ENCODE peak calls at places on chromosome 17, in seven cellular contexts. One of them, this sample, is unnamed. For H3K4me1, the result is how much of the 10 kb centered on the place peaks cover.

GRCh38 chr17:78121801-78122220 is 6.7 kb downstream of the TMC6 start:
- DNase-seq in breast epithelium: no peak
- DNase-seq in K562: peak
- DNase-seq in suprapubic skin: no peak
- DNase-seq in body of pancreas: no peak
- DNase-seq in tibial nerve: no peak
- DNase-seq in Peyer's patch: no peak
- DNase-seq in this sample: no peak

GRCh38 chr17:18141210-18141803 is 32.8 kb downstream of the MYO15A start:
- DNase-seq in suprapubic skin: no peak
- DNase-seq in breast epithelium: no peak
- DNase-seq in body of pancreas: peak
- DNase-seq in K562: peak
- DNase-seq in tibial nerve: peak
- DNase-seq in Peyer's patch: peak
- DNase-seq in this sample: no peak

GRCh38 chr17:17792551-17793377 is 44.0 kb downstream of the SREBF1 start:
- DNase-seq in K562: no peak
- DNase-seq in tibial nerve: no peak
- DNase-seq in breast epithelium: no peak
- DNase-seq in body of pancreas: peak
- DNase-seq in suprapubic skin: no peak
- DNase-seq in Peyer's patch: no peak
- DNase-seq in this sample: no peak

GRCh38 chr17:76461765-76462555 is 5.4 kb upstream of the AANAT start:
- DNase-seq in tibial nerve: no peak
- DNase-seq in body of pancreas: no peak
- DNase-seq in suprapubic skin: no peak
- DNase-seq in Peyer's patch: no peak
- DNase-seq in K562: no peak
- DNase-seq in breast epithelium: no peak
- DNase-seq in this sample: no peak

GRCh38 chr17:1580979-1581676 is 18.5 kb upstream of the PITPNA start:
- DNase-seq in tibial nerve: no peak
- DNase-seq in Peyer's patch: no peak
- DNase-seq in breast epithelium: peak
- DNase-seq in K562: no peak
- DNase-seq in suprapubic skin: no peak
- DNase-seq in body of pancreas: peak
- DNase-seq in this sample: no peak

GRCh38 chr17:17435323-17435722 is 41.5 kb upstream of the MED9 start:
- DNase-seq in body of pancreas: no peak
- DNase-seq in K562: no peak
- DNase-seq in Peyer's patch: peak
- DNase-seq in suprapubic skin: no peak
- DNase-seq in tibial nerve: no peak
- DNase-seq in breast epithelium: no peak
- DNase-seq in this sample: no peak

GRCh38 chr17:32769846-32770245 is 107.1 kb downstream of the MYO1D start:
- DNase-seq in tibial nerve: no peak
- DNase-seq in suprapubic skin: no peak
- DNase-seq in Peyer's patch: no peak
- DNase-seq in K562: no peak
- DNase-seq in body of pancreas: no peak
- DNase-seq in breast epithelium: no peak
- DNase-seq in this sample: no peak

GRCh38 chr17:72946696-72947095 is 145.8 kb downstream of the SLC39A11 start:
- DNase-seq in Peyer's patch: no peak
- DNase-seq in breast epithelium: no peak
- DNase-seq in tibial nerve: no peak
- DNase-seq in suprapubic skin: no peak
- DNase-seq in body of pancreas: no peak
- DNase-seq in K562: no peak
- DNase-seq in this sample: no peak

GRCh38 chr17:4583796-4584124 is 569 bp upstream of the SMTNL2 start:
- DNase-seq in breast epithelium: no peak
- DNase-seq in K562: peak
- DNase-seq in Peyer's patch: no peak
- DNase-seq in body of pancreas: no peak
- DNase-seq in tibial nerve: no peak
- DNase-seq in suprapubic skin: no peak
- DNase-seq in this sample: no peak

GRCh38 chr17:40264458-40265185 is 23.1 kb upstream of the CDC6 start:
- DNase-seq in K562: no peak
- DNase-seq in tibial nerve: no peak
- DNase-seq in breast epithelium: no peak
- DNase-seq in body of pancreas: no peak
- DNase-seq in suprapubic skin: no peak
- DNase-seq in Peyer's patch: peak
- DNase-seq in this sample: no peak

GRCh38 chr17:61248399-61248798 is 151.2 kb upstream of the TBX2 start:
- DNase-seq in tibial nerve: no peak
- DNase-seq in body of pancreas: peak
- DNase-seq in suprapubic skin: no peak
- DNase-seq in K562: no peak
- DNase-seq in Peyer's patch: peak
- DNase-seq in breast epithelium: no peak
- DNase-seq in this sample: no peak
- H3K4me1 ChIP-seq in tibial nerve: half or more
- H3K4me1 ChIP-seq in body of pancreas: under half
- H3K4me1 ChIP-seq in suprapubic skin: under half
- H3K4me1 ChIP-seq in K562: under half
- H3K4me1 ChIP-seq in Peyer's patch: under half
- H3K4me1 ChIP-seq in breast epithelium: under half
- H3K4me1 ChIP-seq in this sample: under half

GRCh38 chr17:15261818-15262290 is 3.3 kb downstream of the PMP22 start:
- DNase-seq in tibial nerve: no peak
- DNase-seq in body of pancreas: no peak
- DNase-seq in K562: no peak
- DNase-seq in breast epithelium: no peak
- DNase-seq in suprapubic skin: no peak
- DNase-seq in Peyer's patch: no peak
- DNase-seq in this sample: no peak

GRCh38 chr17:15263680-15264079 is 1.4 kb downstream of the PMP22 start:
- DNase-seq in suprapubic skin: no peak
- DNase-seq in tibial nerve: no peak
- DNase-seq in Peyer's patch: no peak
- DNase-seq in K562: no peak
- DNase-seq in breast epithelium: no peak
- DNase-seq in body of pancreas: no peak
- DNase-seq in this sample: no peak

GRCh38 chr17:15261063-15261817 is 3.9 kb downstream of the PMP22 start:
- DNase-seq in K562: peak
- DNase-seq in body of pancreas: peak
- DNase-seq in Peyer's patch: peak
- DNase-seq in tibial nerve: peak
- DNase-seq in breast epithelium: peak
- DNase-seq in suprapubic skin: no peak
- DNase-seq in this sample: peak

GRCh38 chr17:15263206-15263579 is 1.9 kb downstream of the PMP22 start:
- DNase-seq in K562: no peak
- DNase-seq in body of pancreas: peak
- DNase-seq in breast epithelium: peak
- DNase-seq in suprapubic skin: peak
- DNase-seq in tibial nerve: peak
- DNase-seq in Peyer's patch: peak
- DNase-seq in this sample: no peak

DNA sequence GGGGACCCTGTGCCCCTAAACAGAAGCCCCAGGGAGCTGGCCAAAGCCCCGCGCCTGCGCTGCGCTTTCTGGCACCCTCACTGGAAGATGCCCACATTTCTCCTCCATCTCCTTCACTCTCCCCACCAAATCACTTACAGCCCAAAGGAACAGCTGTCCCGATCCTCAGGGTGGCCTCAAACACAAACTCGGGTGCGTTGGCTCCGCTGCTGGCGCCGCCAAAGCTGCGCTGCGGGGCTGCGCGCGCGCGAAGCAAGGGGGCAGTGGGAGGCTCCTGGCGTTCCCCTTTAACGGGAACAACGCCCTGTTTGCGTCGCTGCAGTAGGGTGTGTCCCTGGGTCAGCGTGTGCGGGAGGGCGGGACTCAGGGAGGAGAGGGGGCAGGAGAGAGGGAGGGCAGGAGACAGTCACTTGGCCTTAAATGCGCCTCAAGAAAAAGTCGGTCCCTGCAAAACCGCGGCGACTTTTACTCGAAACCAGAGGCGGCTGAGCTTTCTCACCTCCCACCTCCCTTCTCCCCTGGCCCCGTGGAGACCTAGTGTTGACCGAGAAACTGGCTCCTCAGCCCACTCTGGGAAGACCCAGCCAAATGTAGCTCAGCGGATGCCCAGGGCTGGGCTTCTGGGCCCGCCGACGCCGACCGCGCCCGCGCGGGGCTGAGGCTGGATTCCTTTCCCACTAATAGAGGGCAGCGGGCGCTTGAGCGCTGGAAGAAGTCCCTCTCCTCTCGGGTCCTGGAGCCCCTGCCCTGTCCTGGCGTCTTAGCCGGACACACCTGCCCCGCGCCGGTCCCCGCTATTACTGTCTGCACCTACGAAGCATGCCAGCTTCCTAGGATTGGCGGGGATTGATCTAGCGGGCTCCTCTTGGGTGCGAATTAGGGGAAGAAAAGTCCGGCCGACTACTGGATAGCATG is 2.6 kb downstream of the PMP22 start:
- DNase-seq in Peyer's patch: peak
- DNase-seq in K562: peak
- DNase-seq in body of pancreas: peak
- DNase-seq in tibial nerve: peak
- DNase-seq in suprapubic skin: peak
- DNase-seq in breast epithelium: peak
- DNase-seq in this sample: peak
- TF ChIP-seq POLR2A in Peyer's patch: peak
- TF ChIP-seq POLR2A in K562: no peak
- TF ChIP-seq POLR2A in body of pancreas: peak
- TF ChIP-seq POLR2A in tibial nerve: peak
- TF ChIP-seq POLR2A in suprapubic skin: no peak
- TF ChIP-seq POLR2A in breast epithelium: peak
- TF ChIP-seq POLR2A in this sample: peak

DNA sequence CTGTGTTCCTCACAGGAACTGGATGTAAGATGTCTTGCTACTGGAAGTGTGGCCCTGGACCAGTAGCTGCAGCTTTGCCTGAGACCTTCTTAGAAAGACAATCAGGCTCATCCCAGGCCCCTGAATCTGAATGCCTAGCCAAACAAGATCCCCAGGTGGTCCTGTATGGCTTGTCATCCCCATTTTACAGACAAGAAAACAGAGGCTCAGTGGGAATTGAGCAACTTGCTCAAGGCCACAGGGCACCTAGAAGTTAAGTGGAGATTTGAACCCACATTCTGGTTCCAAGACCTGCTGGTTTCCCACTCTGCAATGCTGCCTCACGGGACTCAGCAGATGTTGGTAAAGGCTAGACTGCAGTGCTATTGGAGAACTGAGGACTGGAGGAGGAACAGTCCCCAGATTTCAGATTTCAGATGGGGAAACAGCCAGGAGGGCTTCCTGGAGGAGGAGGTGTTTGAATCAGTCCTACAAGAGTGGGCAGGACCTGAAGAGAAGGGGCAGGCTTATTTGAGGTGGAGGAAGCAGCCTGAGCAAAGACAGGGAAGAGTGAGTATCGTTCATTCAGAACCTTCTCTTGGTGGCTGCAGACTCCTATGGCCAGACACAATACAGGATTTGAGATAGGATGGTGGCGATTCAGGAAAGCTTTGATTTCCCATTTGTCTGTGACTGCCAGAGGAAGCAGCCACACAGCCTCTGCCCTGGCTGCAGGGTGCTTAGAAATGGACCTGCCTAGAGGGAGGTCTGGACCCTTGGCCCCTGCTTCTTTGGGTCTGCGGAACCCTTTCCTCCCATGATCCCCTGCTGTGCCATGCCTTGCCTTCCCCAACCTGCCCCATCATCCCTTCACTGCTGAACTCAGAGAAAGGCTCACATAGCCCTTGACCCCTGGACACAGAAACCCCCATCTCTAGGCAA is 233.4 kb upstream of the NLRP1 start:
- DNase-seq in Peyer's patch: no peak
- DNase-seq in body of pancreas: no peak
- DNase-seq in tibial nerve: no peak
- DNase-seq in suprapubic skin: no peak
- DNase-seq in K562: no peak
- DNase-seq in breast epithelium: no peak
- DNase-seq in this sample: no peak
- H3K4me1 ChIP-seq in Peyer's patch: under half
- H3K4me1 ChIP-seq in body of pancreas: under half
- H3K4me1 ChIP-seq in tibial nerve: under half
- H3K4me1 ChIP-seq in suprapubic skin: under half
- H3K4me1 ChIP-seq in K562: under half
- H3K4me1 ChIP-seq in breast epithelium: under half
- H3K4me1 ChIP-seq in this sample: under half

GRCh38 chr17:74464730-74465377 is 1.6 kb upstream of the CD300A start:
- DNase-seq in suprapubic skin: no peak
- DNase-seq in body of pancreas: no peak
- DNase-seq in tibial nerve: no peak
- DNase-seq in Peyer's patch: no peak
- DNase-seq in K562: no peak
- DNase-seq in breast epithelium: peak
- DNase-seq in this sample: no peak

GRCh38 chr17:74466785-74467158 is 338 bp downstream of the CD300A start:
- DNase-seq in Peyer's patch: no peak
- DNase-seq in suprapubic skin: no peak
- DNase-seq in body of pancreas: no peak
- DNase-seq in breast epithelium: no peak
- DNase-seq in K562: no peak
- DNase-seq in tibial nerve: no peak
- DNase-seq in this sample: no peak

GRCh38 chr17:74465378-74466110 is 890 bp upstream of the CD300A start:
- DNase-seq in Peyer's patch: no peak
- DNase-seq in body of pancreas: no peak
- DNase-seq in breast epithelium: no peak
- DNase-seq in tibial nerve: no peak
- DNase-seq in K562: no peak
- DNase-seq in suprapubic skin: no peak
- DNase-seq in this sample: no peak

GRCh38 chr17:74466111-74466784 is at the start of gene CD300A:
- DNase-seq in breast epithelium: no peak
- DNase-seq in Peyer's patch: peak
- DNase-seq in body of pancreas: no peak
- DNase-seq in suprapubic skin: no peak
- DNase-seq in tibial nerve: no peak
- DNase-seq in K562: no peak
- DNase-seq in this sample: peak

DNA sequence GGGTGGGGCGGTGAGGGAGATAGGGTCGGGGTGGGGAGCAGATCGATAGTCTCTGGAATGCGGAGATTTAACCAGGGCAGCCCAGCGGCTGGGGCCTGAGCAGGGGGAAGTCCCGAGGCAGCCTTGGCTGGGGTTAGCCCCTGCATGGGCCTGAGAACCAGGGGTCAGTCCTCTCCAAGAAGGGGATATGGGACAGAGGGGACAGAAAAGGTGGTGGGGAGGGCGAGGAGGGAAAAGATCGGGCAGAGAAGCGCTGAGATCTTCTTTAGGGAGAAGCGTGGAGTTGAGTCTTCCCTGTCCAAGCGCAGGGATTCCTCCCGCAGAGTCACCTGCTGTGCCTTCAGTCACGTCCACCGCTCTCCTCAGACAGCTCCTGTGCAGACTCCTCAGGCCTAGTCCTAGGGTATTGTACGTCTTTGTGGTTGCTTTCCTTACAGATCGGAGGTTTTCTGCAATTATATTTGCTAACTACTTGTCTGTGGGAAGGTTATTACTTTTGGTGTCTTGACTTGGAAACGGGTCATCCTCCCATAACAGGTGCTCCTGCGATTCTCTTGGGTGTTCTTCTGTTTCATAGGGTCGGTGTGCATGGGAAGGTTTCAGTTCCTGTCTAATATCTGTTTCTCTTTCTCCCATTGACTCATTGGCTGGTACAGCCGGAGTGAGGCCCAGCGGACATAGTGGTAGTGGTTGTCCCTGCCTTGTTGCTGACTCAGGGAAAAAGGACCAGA is 952 bp downstream of the CD300A start:
- DNase-seq in suprapubic skin: no peak
- DNase-seq in tibial nerve: no peak
- DNase-seq in body of pancreas: no peak
- DNase-seq in Peyer's patch: peak
- DNase-seq in K562: no peak
- DNase-seq in breast epithelium: no peak
- DNase-seq in this sample: no peak
- TF ChIP-seq POLR2A in suprapubic skin: no peak
- TF ChIP-seq POLR2A in tibial nerve: no peak
- TF ChIP-seq POLR2A in body of pancreas: no peak
- TF ChIP-seq POLR2A in Peyer's patch: no peak
- TF ChIP-seq POLR2A in K562: no peak
- TF ChIP-seq POLR2A in breast epithelium: no peak
- TF ChIP-seq POLR2A in this sample: no peak